ENCODE peak calls at places on chromosomes 5 and 9, in seven cellular contexts. O, P, V, D, U, A and C are unnamed samples.

GRCh38 chr9:122398371-122398924 is 27.6 kb downstream of the PTGS1 start:
- DNase-seq in P (no peak), D (no peak), O (no peak), V (no peak), U (no peak), A (no peak), C (no peak)

GRCh38 chr5:24005384-24005783 is 498.0 kb downstream of the PRDM9 start:
- DNase-seq in P (no peak), A (no peak), V (no peak), O (no peak), U (no peak), D (no peak), C (no peak)

GRCh38 chr5:178435321-178436238 is 154.6 kb downstream of the COL23A1 start:
- DNase-seq in A (no peak), P (no peak), O (no peak), U (no peak), D (no peak), V (no peak), C (no peak)

GRCh38 chr9:125356032-125356431 is 94.4 kb downstream of the GAPVD1 start:
- DNase-seq in O (no peak), A (no peak), U (no peak), P (no peak), V (no peak), D (no peak), C (no peak)

GRCh38 chr9:120323125-120323524 is 256.8 kb downstream of the CDK5RAP2 start:
- DNase-seq in O (no peak), A (no peak), D (no peak), V (no peak), U (no peak), P (no peak), C (no peak)

GRCh38 chr5:76715734-76716455 is at the start of gene F2R:
- DNase-seq in P (peak; percentile 94), U (peak; percentile 38), V (peak; percentile 69), D (peak; percentile 70), A (peak; percentile 31), O (peak; percentile 85), C (no peak)

GRCh38 chr5:73419414-73420390 is 28.9 kb downstream of the FOXD1 start:
- DNase-seq in A (no peak), D (peak; percentile 86), U (no peak), O (no peak), P (no peak), V (peak; percentile 80), C (no peak)

GRCh38 chr5:88684136-88684500 is 198.9 kb downstream of the MEF2C start:
- DNase-seq in D (no peak), U (no peak), V (no peak), P (no peak), O (no peak), A (no peak), C (no peak)

GRCh38 chr5:125835293-125836172 is 587.7 kb upstream of the GRAMD2B start:
- DNase-seq in P (peak; percentile 68), U (peak; percentile 23), A (peak; percentile 51), D (peak; percentile 40), V (no peak), O (peak; percentile 67), C (no peak)

GRCh38 chr5:133992429-133993151 is 12.2 kb downstream of the VDAC1 start:
- DNase-seq in A (peak; percentile 56), P (no peak), V (no peak), U (no peak), O (no peak), D (no peak), C (peak; percentile 38)

GRCh38 chr5:32339198-32339597 is 26.5 kb upstream of the MTMR12 start:
- DNase-seq in U (no peak), P (no peak), V (no peak), O (no peak), D (peak; percentile 16), A (no peak), C (no peak)

GRCh38 chr5:33283243-33283642 is 157.5 kb upstream of the TARS1 start:
- DNase-seq in V (no peak), P (no peak), A (no peak), D (no peak), O (no peak), U (no peak), C (no peak)

GRCh38 chr9:74331607-74332006 is 165.5 kb upstream of the RORB start:
- DNase-seq in V (no peak), O (no peak), A (no peak), D (no peak), P (no peak), U (no peak), C (no peak)

GRCh38 chr9:70421272-70422180 is 7.1 kb upstream of the KLF9 start:
- DNase-seq in P (peak; percentile 44), O (no peak), U (peak; percentile 18), D (peak; percentile 54), V (peak; percentile 71), A (peak; percentile 55), C (no peak)

GRCh38 chr5:103693485-103693884 is 130.9 kb upstream of the NUDT12 start:
- DNase-seq in V (no peak), D (no peak), A (no peak), P (no peak), U (no peak), O (no peak), C (no peak)

GRCh38 chr9:117825609-117826347 is 121.6 kb downstream of the TLR4 start:
- DNase-seq in P (no peak), U (no peak), D (no peak), V (no peak), A (peak; percentile 24), O (no peak), C (no peak)

GRCh38 chr5:38434981-38435710 is 121.3 kb downstream of the LIFR start:
- DNase-seq in U (no peak), A (no peak), V (no peak), P (no peak), D (peak; percentile 48), O (no peak), C (no peak)

GRCh38 chr5:58156977-58157701 is 302.7 kb downstream of the PLK2 start:
- DNase-seq in P (peak; percentile 9), D (peak; percentile 53), O (no peak), U (no peak), V (no peak), A (no peak), C (no peak)

GRCh38 chr5:10611290-10611689 is 47.4 kb downstream of the ANKRD33B start:
- DNase-seq in V (peak; percentile 58), D (peak; percentile 73), P (no peak), O (no peak), U (no peak), A (no peak), C (no peak)

GRCh38 chr5:150116667-150117395 is 30.5 kb upstream of the CSF1R start:
- DNase-seq in D (peak; percentile 27), O (no peak), A (peak; percentile 12), P (no peak), U (no peak), V (peak; percentile 58), C (peak; percentile 54)

GRCh38 chr5:94508421-94509148 is 109.8 kb downstream of the KIAA0825 start:
- DNase-seq in U (no peak), O (no peak), D (no peak), A (no peak), V (no peak), P (no peak), C (no peak)

GRCh38 chr9:86500667-86501435 is 146.6 kb upstream of the TUT7 start:
- DNase-seq in D (peak; percentile 97), U (no peak), V (no peak), A (no peak), O (no peak), P (no peak), C (no peak)

GRCh38 chr5:142322747-142323479 is 1.9 kb downstream of the SPRY4 start:
- DNase-seq in A (no peak), U (no peak), P (peak; percentile 9), D (peak; percentile 69), V (no peak), O (no peak), C (no peak)

GRCh38 chr9:85716031-85716877 is 25.5 kb downstream of the AGTPBP1 start:
- DNase-seq in P (no peak), U (peak; percentile 27), D (no peak), O (peak; percentile 15), V (no peak), A (no peak), C (no peak)

GRCh38 chr9:126501383-126502331 is 112.1 kb upstream of the LMX1B start:
- DNase-seq in V (no peak), O (no peak), D (no peak), P (no peak), A (no peak), U (no peak), C (peak; percentile 32)

GRCh38 chr5:15097552-15097951 is 226.0 kb upstream of the ANKH start:
- DNase-seq in D (no peak), O (no peak), P (no peak), U (no peak), A (no peak), V (no peak), C (no peak)

GRCh38 chr5:72291601-72292000 is 28.4 kb downstream of the MRPS27 start:
- DNase-seq in O (no peak), D (no peak), U (no peak), V (no peak), A (no peak), P (no peak), C (no peak)

GRCh38 chr5:65925094-65925600 is 1.2 kb upstream of the ERBIN start:
- DNase-seq in U (peak; percentile 84), O (peak; percentile 55), V (peak; percentile 81), P (peak; percentile 84), A (peak; percentile 87), D (peak; percentile 82), C (peak; percentile 76)

GRCh38 chr5:126003309-126003708 is 419.9 kb upstream of the GRAMD2B start:
- DNase-seq in D (peak; percentile 83), O (no peak), V (no peak), U (no peak), A (peak; percentile 22), P (peak; percentile 27), C (no peak)

GRCh38 chr9:120774719-120775118 is 18.5 kb downstream of the FBXW2 start:
- DNase-seq in V (no peak), A (no peak), U (no peak), O (peak; percentile 19), P (no peak), D (no peak), C (no peak)

GRCh38 chr5:1834022-1834551 is 32.9 kb downstream of the NDUFS6 start:
- DNase-seq in O (no peak), P (no peak), U (no peak), A (no peak), V (no peak), D (no peak), C (peak; percentile 62)

GRCh38 chr5:60492958-60493357 is 207.0 kb downstream of the DEPDC1B start:
- DNase-seq in U (no peak), O (no peak), V (no peak), A (no peak), P (no peak), D (peak; percentile 17), C (no peak)

GRCh38 chr5:36198281-36198680 is 43.4 kb downstream of the NADK2 start:
- DNase-seq in O (no peak), D (peak; percentile 4), A (no peak), P (no peak), U (no peak), V (no peak), C (no peak)

GRCh38 chr9:13513262-13513661 is 233.8 kb upstream of the MPDZ start:
- DNase-seq in O (no peak), A (no peak), D (no peak), P (no peak), U (no peak), V (no peak), C (no peak)

GRCh38 chr5:130666462-130666861 is 498.6 kb downstream of the HINT1 start:
- DNase-seq in O (no peak), V (no peak), A (no peak), U (no peak), D (no peak), P (no peak), C (no peak)

GRCh38 chr5:174317261-174317894 is 271.9 kb downstream of the NSG2 start:
- DNase-seq in U (no peak), A (no peak), O (peak; percentile 87), P (no peak), V (peak; percentile 61), D (peak; percentile 53), C (no peak)

GRCh38 chr5:151216781-151217180 is 7.1 kb downstream of the CCDC69 start:
- DNase-seq in U (no peak), P (no peak), O (no peak), A (no peak), D (no peak), V (no peak), C (peak; percentile 6)

GRCh38 chr9:129968690-129969485 is 74.1 kb downstream of the FNBP1 start:
- DNase-seq in D (peak; percentile 93), V (peak; percentile 66), O (no peak), P (peak; percentile 96), A (no peak), U (no peak), C (no peak)